ENCODE peak calls at places on chromosomes 12 and 14, in seven cellular contexts. One of them, this sample, is unnamed.

GRCh38 chr12:112971248-112971647 is 7.1 kb upstream of the OAS2 start:
- DNase-seq in H9: no peak
- DNase-seq in left lung: no peak
- DNase-seq in GM12865: no peak
- DNase-seq in mesothelial cell of epicardium: no peak
- DNase-seq in stomach: no peak
- DNase-seq in CD8-positive, alpha-beta T cell: no peak
- DNase-seq in this sample: no peak

GRCh38 chr14:72443256-72443655 is 450.6 kb downstream of the DPF3 start:
- DNase-seq in CD8-positive, alpha-beta T cell: no peak
- DNase-seq in stomach: no peak
- DNase-seq in GM12865: no peak
- DNase-seq in H9: no peak
- DNase-seq in mesothelial cell of epicardium: no peak
- DNase-seq in left lung: no peak
- DNase-seq in this sample: no peak

GRCh38 chr14:24329736-24330135 is 5.1 kb downstream of the ADCY4 start:
- DNase-seq in left lung: peak
- DNase-seq in mesothelial cell of epicardium: no peak
- DNase-seq in CD8-positive, alpha-beta T cell: peak
- DNase-seq in H9: no peak
- DNase-seq in stomach: peak
- DNase-seq in GM12865: no peak
- DNase-seq in this sample: no peak

GRCh38 chr14:29927596-29928341 is at the start of gene PRKD1:
- DNase-seq in GM12865: no peak
- DNase-seq in CD8-positive, alpha-beta T cell: no peak
- DNase-seq in stomach: peak
- DNase-seq in left lung: peak
- DNase-seq in mesothelial cell of epicardium: peak
- DNase-seq in H9: peak
- DNase-seq in this sample: peak

GRCh38 chr14:50488521-50488920 is 43.8 kb downstream of the MAP4K5 start:
- DNase-seq in mesothelial cell of epicardium: no peak
- DNase-seq in stomach: no peak
- DNase-seq in H9: no peak
- DNase-seq in left lung: no peak
- DNase-seq in GM12865: no peak
- DNase-seq in CD8-positive, alpha-beta T cell: no peak
- DNase-seq in this sample: no peak

GRCh38 chr14:99755629-99756603 is 37.3 kb upstream of the EML1 start:
- DNase-seq in H9: no peak
- DNase-seq in GM12865: no peak
- DNase-seq in mesothelial cell of epicardium: no peak
- DNase-seq in stomach: peak
- DNase-seq in CD8-positive, alpha-beta T cell: no peak
- DNase-seq in left lung: no peak
- DNase-seq in this sample: no peak

GRCh38 chr12:24228980-24229730 is 279.7 kb upstream of the SOX5 start:
- DNase-seq in mesothelial cell of epicardium: no peak
- DNase-seq in GM12865: no peak
- DNase-seq in stomach: no peak
- DNase-seq in H9: no peak
- DNase-seq in left lung: peak
- DNase-seq in CD8-positive, alpha-beta T cell: no peak
- DNase-seq in this sample: no peak

GRCh38 chr12:12823308-12823707 is 10.2 kb downstream of the DDX47 start:
- DNase-seq in stomach: no peak
- DNase-seq in H9: no peak
- DNase-seq in left lung: no peak
- DNase-seq in mesothelial cell of epicardium: no peak
- DNase-seq in GM12865: no peak
- DNase-seq in CD8-positive, alpha-beta T cell: no peak
- DNase-seq in this sample: no peak

GRCh38 chr12:39490500-39491276 is 47.8 kb upstream of the KIF21A start:
- DNase-seq in H9: no peak
- DNase-seq in CD8-positive, alpha-beta T cell: no peak
- DNase-seq in mesothelial cell of epicardium: no peak
- DNase-seq in left lung: no peak
- DNase-seq in stomach: no peak
- DNase-seq in GM12865: no peak
- DNase-seq in this sample: no peak

GRCh38 chr12:88418856-88419497 is 161.3 kb downstream of the KITLG start:
- DNase-seq in stomach: no peak
- DNase-seq in CD8-positive, alpha-beta T cell: no peak
- DNase-seq in GM12865: no peak
- DNase-seq in left lung: no peak
- DNase-seq in mesothelial cell of epicardium: no peak
- DNase-seq in H9: no peak
- DNase-seq in this sample: no peak

GRCh38 chr14:37678916-37679315 is 83.5 kb downstream of the TTC6 start:
- DNase-seq in stomach: no peak
- DNase-seq in mesothelial cell of epicardium: no peak
- DNase-seq in GM12865: no peak
- DNase-seq in left lung: no peak
- DNase-seq in CD8-positive, alpha-beta T cell: no peak
- DNase-seq in H9: no peak
- DNase-seq in this sample: no peak

GRCh38 chr12:113287146-113287898 is 47.6 kb downstream of the SLC8B1 start:
- DNase-seq in left lung: peak
- DNase-seq in mesothelial cell of epicardium: no peak
- DNase-seq in CD8-positive, alpha-beta T cell: no peak
- DNase-seq in stomach: no peak
- DNase-seq in H9: peak
- DNase-seq in GM12865: no peak
- DNase-seq in this sample: no peak

GRCh38 chr14:59208224-59208814 is 19.9 kb downstream of the DAAM1 start:
- DNase-seq in mesothelial cell of epicardium: no peak
- DNase-seq in CD8-positive, alpha-beta T cell: no peak
- DNase-seq in H9: no peak
- DNase-seq in GM12865: peak
- DNase-seq in left lung: no peak
- DNase-seq in stomach: no peak
- DNase-seq in this sample: no peak

GRCh38 chr14:58899317-58899713 is 261.6 kb downstream of the DACT1 start:
- DNase-seq in H9: no peak
- DNase-seq in GM12865: no peak
- DNase-seq in left lung: no peak
- DNase-seq in stomach: no peak
- DNase-seq in CD8-positive, alpha-beta T cell: no peak
- DNase-seq in mesothelial cell of epicardium: no peak
- DNase-seq in this sample: no peak

GRCh38 chr12:31362759-31363415 is 36.9 kb upstream of the SINHCAF start:
- DNase-seq in stomach: peak
- DNase-seq in left lung: no peak
- DNase-seq in H9: peak
- DNase-seq in CD8-positive, alpha-beta T cell: no peak
- DNase-seq in mesothelial cell of epicardium: no peak
- DNase-seq in GM12865: peak
- DNase-seq in this sample: no peak

GRCh38 chr12:46886541-46887041 is 60.8 kb upstream of the SLC38A4 start:
- DNase-seq in left lung: no peak
- DNase-seq in H9: no peak
- DNase-seq in mesothelial cell of epicardium: no peak
- DNase-seq in CD8-positive, alpha-beta T cell: no peak
- DNase-seq in stomach: no peak
- DNase-seq in GM12865: no peak
- DNase-seq in this sample: no peak

GRCh38 chr14:95537298-95538089 is 2.6 kb downstream of the GLRX5 start:
- DNase-seq in CD8-positive, alpha-beta T cell: no peak
- DNase-seq in GM12865: no peak
- DNase-seq in stomach: no peak
- DNase-seq in H9: no peak
- DNase-seq in mesothelial cell of epicardium: no peak
- DNase-seq in left lung: no peak
- DNase-seq in this sample: no peak

GRCh38 chr12:15494329-15495046 is 172.2 kb downstream of the PTPRO start:
- DNase-seq in CD8-positive, alpha-beta T cell: no peak
- DNase-seq in left lung: no peak
- DNase-seq in H9: no peak
- DNase-seq in stomach: no peak
- DNase-seq in GM12865: peak
- DNase-seq in mesothelial cell of epicardium: no peak
- DNase-seq in this sample: no peak

GRCh38 chr12:113805673-113806072 is 160.5 kb downstream of the RBM19 start:
- DNase-seq in left lung: no peak
- DNase-seq in mesothelial cell of epicardium: no peak
- DNase-seq in H9: no peak
- DNase-seq in stomach: no peak
- DNase-seq in CD8-positive, alpha-beta T cell: no peak
- DNase-seq in GM12865: no peak
- DNase-seq in this sample: no peak

DNA sequence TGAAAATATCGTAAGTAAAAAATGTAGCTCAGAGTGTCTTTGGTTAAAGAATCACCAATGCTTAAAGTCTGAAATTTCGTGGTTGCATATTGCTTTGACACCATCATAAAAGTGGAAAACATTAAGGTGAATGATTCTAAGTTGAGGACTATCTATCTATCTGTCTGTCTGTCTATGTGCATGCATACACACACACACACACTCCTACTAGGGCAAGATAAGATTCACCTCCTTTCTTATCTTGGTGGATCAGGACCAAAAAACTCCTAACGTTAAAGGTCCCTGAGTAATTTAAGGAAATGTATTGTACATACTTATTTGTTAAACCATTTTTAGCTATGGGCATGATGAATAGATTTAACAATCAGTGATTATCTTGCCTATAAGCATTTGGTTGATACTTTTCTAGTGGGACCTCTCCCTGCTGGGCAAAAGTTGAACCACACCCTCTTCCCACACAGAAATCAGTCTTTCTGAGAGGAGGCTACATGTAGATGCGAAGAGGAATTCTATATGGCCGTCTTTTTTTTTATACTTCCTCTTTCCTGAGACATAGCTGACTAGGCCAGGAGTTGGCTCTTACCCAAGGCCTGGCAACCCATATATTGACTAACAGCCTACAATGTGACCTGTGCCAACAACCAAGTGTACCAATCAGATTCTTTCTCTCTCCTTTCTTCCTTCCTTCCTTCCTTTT is 19.3 kb upstream of the LLPH start:
- DNase-seq in CD8-positive, alpha-beta T cell: no peak
- DNase-seq in GM12865: no peak
- DNase-seq in mesothelial cell of epicardium: no peak
- DNase-seq in stomach: peak
- DNase-seq in H9: no peak
- DNase-seq in left lung: no peak
- DNase-seq in this sample: no peak
- TF ChIP-seq CTCF in CD8-positive, alpha-beta T cell: no peak
- TF ChIP-seq CTCF in GM12865: no peak
- TF ChIP-seq CTCF in mesothelial cell of epicardium: peak
- TF ChIP-seq CTCF in stomach: peak
- TF ChIP-seq CTCF in H9: peak
- TF ChIP-seq CTCF in left lung: peak
- TF ChIP-seq CTCF in this sample: no peak

GRCh38 chr12:65699251-65699650 is 125.0 kb upstream of the HMGA2 start:
- DNase-seq in mesothelial cell of epicardium: no peak
- DNase-seq in left lung: no peak
- DNase-seq in H9: no peak
- DNase-seq in stomach: no peak
- DNase-seq in GM12865: no peak
- DNase-seq in CD8-positive, alpha-beta T cell: no peak
- DNase-seq in this sample: no peak
- TF ChIP-seq CTCF in mesothelial cell of epicardium: no peak
- TF ChIP-seq CTCF in left lung: no peak
- TF ChIP-seq CTCF in H9: no peak
- TF ChIP-seq CTCF in stomach: no peak
- TF ChIP-seq CTCF in GM12865: no peak
- TF ChIP-seq CTCF in CD8-positive, alpha-beta T cell: no peak
- TF ChIP-seq CTCF in this sample: no peak

DNA sequence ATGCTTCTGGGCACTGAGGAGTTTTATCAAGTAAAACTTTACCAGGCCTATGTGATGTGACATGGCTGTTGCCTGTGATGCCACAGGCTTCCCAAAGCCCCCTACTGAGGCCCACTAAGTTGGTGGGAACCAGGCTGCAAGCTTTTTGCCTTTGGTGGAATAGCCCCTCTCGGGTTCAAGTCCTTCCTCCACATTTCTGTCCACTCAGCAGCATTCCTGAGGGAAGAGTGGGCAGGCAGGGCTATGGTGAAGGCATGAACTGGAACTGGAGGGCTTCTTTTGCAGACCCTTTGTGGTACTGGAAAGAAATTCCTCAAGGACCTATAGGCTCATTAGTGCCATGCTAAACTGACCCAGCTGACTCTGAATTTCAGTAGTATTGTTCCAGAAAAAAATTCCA is 48.5 kb downstream of the WDR20 start:
- DNase-seq in CD8-positive, alpha-beta T cell: no peak
- DNase-seq in H9: no peak
- DNase-seq in mesothelial cell of epicardium: no peak
- DNase-seq in left lung: no peak
- DNase-seq in GM12865: no peak
- DNase-seq in stomach: no peak
- DNase-seq in this sample: no peak
- TF ChIP-seq CTCF in CD8-positive, alpha-beta T cell: no peak
- TF ChIP-seq CTCF in H9: no peak
- TF ChIP-seq CTCF in mesothelial cell of epicardium: no peak
- TF ChIP-seq CTCF in left lung: no peak
- TF ChIP-seq CTCF in GM12865: no peak
- TF ChIP-seq CTCF in stomach: no peak
- TF ChIP-seq CTCF in this sample: no peak

GRCh38 chr14:68364823-68365222 is 428.0 kb downstream of the ZFP36L1 start:
- DNase-seq in H9: peak
- DNase-seq in left lung: no peak
- DNase-seq in CD8-positive, alpha-beta T cell: no peak
- DNase-seq in mesothelial cell of epicardium: no peak
- DNase-seq in stomach: no peak
- DNase-seq in GM12865: no peak
- DNase-seq in this sample: peak

GRCh38 chr14:68365228-68365627 is 427.6 kb downstream of the ZFP36L1 start:
- DNase-seq in CD8-positive, alpha-beta T cell: no peak
- DNase-seq in mesothelial cell of epicardium: no peak
- DNase-seq in H9: no peak
- DNase-seq in GM12865: no peak
- DNase-seq in left lung: no peak
- DNase-seq in stomach: no peak
- DNase-seq in this sample: no peak

GRCh38 chr14:68362841-68363240 is 430.0 kb downstream of the ZFP36L1 start:
- DNase-seq in stomach: no peak
- DNase-seq in left lung: no peak
- DNase-seq in mesothelial cell of epicardium: no peak
- DNase-seq in GM12865: no peak
- DNase-seq in H9: no peak
- DNase-seq in CD8-positive, alpha-beta T cell: no peak
- DNase-seq in this sample: no peak

GRCh38 chr14:68363841-68364711 is 428.8 kb downstream of the ZFP36L1 start:
- DNase-seq in GM12865: no peak
- DNase-seq in stomach: no peak
- DNase-seq in CD8-positive, alpha-beta T cell: no peak
- DNase-seq in left lung: peak
- DNase-seq in mesothelial cell of epicardium: peak
- DNase-seq in H9: peak
- DNase-seq in this sample: peak

DNA sequence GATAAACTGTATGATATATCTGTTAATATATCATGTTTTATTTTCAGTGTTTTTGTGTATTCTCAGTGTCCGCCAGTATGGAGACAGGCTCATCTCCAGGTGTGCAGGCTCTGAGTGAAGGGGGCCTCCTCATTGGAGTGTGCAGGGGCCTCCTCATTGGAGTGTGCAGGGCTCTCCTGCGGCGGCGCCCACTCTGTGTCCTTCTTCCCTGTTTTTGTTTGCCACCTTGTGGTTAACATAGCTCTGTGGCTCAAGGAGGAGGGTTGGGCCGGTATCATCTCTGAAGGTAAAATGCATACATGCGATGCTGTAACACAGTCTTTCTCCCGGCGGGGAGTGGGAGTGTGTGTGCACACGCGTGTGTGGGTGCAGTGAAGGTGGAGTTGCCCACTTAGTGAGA is 429.5 kb downstream of the ZFP36L1 start:
- DNase-seq in H9: no peak
- DNase-seq in GM12865: no peak
- DNase-seq in CD8-positive, alpha-beta T cell: no peak
- DNase-seq in mesothelial cell of epicardium: no peak
- DNase-seq in left lung: no peak
- DNase-seq in stomach: no peak
- DNase-seq in this sample: peak
- TF ChIP-seq CTCF in H9: peak
- TF ChIP-seq CTCF in GM12865: no peak
- TF ChIP-seq CTCF in CD8-positive, alpha-beta T cell: no peak
- TF ChIP-seq CTCF in mesothelial cell of epicardium: no peak
- TF ChIP-seq CTCF in left lung: no peak
- TF ChIP-seq CTCF in stomach: no peak
- TF ChIP-seq CTCF in this sample: peak